ENCODE peak calls at places on chromosomes 1 and 21, in four cellular contexts. One of them, this sample, is unnamed.
A peak's percentile ranks its signal among the peaks of the same experiment; 100 is the strongest.

GRCh38 chr1:82185084-82185483 is 384.4 kb downstream of the ADGRL2 start:
- DNase-seq in GM23248: no peak
- DNase-seq in upper lobe of right lung: no peak
- DNase-seq in stomach: no peak
- DNase-seq in this sample: no peak

GRCh38 chr1:166307261-166308188 is 140.7 kb upstream of the FAM78B start:
- DNase-seq in GM23248: no peak
- DNase-seq in upper lobe of right lung: no peak
- DNase-seq in stomach: no peak
- DNase-seq in this sample: peak; percentile 50

GRCh38 chr21:39546522-39546921 is 66.2 kb upstream of the B3GALT5 start:
- DNase-seq in GM23248: no peak
- DNase-seq in upper lobe of right lung: no peak
- DNase-seq in stomach: no peak
- DNase-seq in this sample: no peak

GRCh38 chr1:91583326-91583755 is 82.7 kb downstream of the CDC7 start:
- DNase-seq in GM23248: peak; percentile 86
- DNase-seq in upper lobe of right lung: no peak
- DNase-seq in stomach: no peak
- DNase-seq in this sample: no peak

GRCh38 chr1:205547932-205548827 is 43.7 kb downstream of the CDK18 start:
- DNase-seq in GM23248: peak; percentile 20
- DNase-seq in upper lobe of right lung: no peak
- DNase-seq in stomach: peak; percentile 21
- DNase-seq in this sample: no peak

GRCh38 chr1:89310976-89311375 is 38.3 kb upstream of the GBP5 start:
- DNase-seq in GM23248: no peak
- DNase-seq in upper lobe of right lung: no peak
- DNase-seq in stomach: no peak
- DNase-seq in this sample: no peak

GRCh38 chr1:23108918-23109533 is 59.6 kb downstream of the LUZP1 start:
- DNase-seq in GM23248: no peak
- DNase-seq in upper lobe of right lung: no peak
- DNase-seq in stomach: no peak
- DNase-seq in this sample: no peak

GRCh38 chr21:37917612-37918011 is 1.4 kb upstream of the KCNJ6 start:
- DNase-seq in GM23248: peak; percentile 65
- DNase-seq in upper lobe of right lung: no peak
- DNase-seq in stomach: no peak
- DNase-seq in this sample: no peak

GRCh38 chr1:93296555-93297154 is 49.1 kb upstream of the DR1 start:
- DNase-seq in GM23248: no peak
- DNase-seq in upper lobe of right lung: no peak
- DNase-seq in stomach: no peak
- DNase-seq in this sample: no peak

GRCh38 chr1:119659628-119660027 is 11.6 kb upstream of the ZNF697 start:
- DNase-seq in GM23248: no peak
- DNase-seq in upper lobe of right lung: no peak
- DNase-seq in stomach: no peak
- DNase-seq in this sample: peak; percentile 34

GRCh38 chr1:84181350-84182005 is 37.4 kb downstream of the PRKACB start:
- DNase-seq in GM23248: no peak
- DNase-seq in upper lobe of right lung: no peak
- DNase-seq in stomach: no peak
- DNase-seq in this sample: no peak

GRCh38 chr1:183589384-183589783 is 875 bp downstream of the NCF2 start:
- DNase-seq in GM23248: no peak
- DNase-seq in upper lobe of right lung: no peak
- DNase-seq in stomach: no peak
- DNase-seq in this sample: no peak

GRCh38 chr1:166087734-166088571 is 78.8 kb downstream of the FAM78B start:
- DNase-seq in GM23248: no peak
- DNase-seq in upper lobe of right lung: no peak
- DNase-seq in stomach: no peak
- DNase-seq in this sample: no peak

GRCh38 chr1:10514490-10515235 is 39.9 kb downstream of the PEX14 start:
- DNase-seq in GM23248: peak; percentile 63
- DNase-seq in upper lobe of right lung: no peak
- DNase-seq in stomach: no peak
- DNase-seq in this sample: no peak

GRCh38 chr1:115450641-115451040 is 112.6 kb upstream of the NGF start:
- DNase-seq in GM23248: no peak
- DNase-seq in upper lobe of right lung: no peak
- DNase-seq in stomach: no peak
- DNase-seq in this sample: no peak

GRCh38 chr1:37474697-37475379 is 458 bp downstream of the ZC3H12A start:
- DNase-seq in GM23248: peak; percentile 75
- DNase-seq in upper lobe of right lung: peak; percentile 76
- DNase-seq in stomach: peak; percentile 35
- DNase-seq in this sample: no peak

GRCh38 chr1:235049217-235049616 is 79.4 kb downstream of the TOMM20 start:
- DNase-seq in GM23248: no peak
- DNase-seq in upper lobe of right lung: peak; percentile 33
- DNase-seq in stomach: no peak
- DNase-seq in this sample: no peak

GRCh38 chr1:51170342-51170741 is 65.7 kb upstream of the RNF11 start:
- DNase-seq in GM23248: peak; percentile 51
- DNase-seq in upper lobe of right lung: no peak
- DNase-seq in stomach: no peak
- DNase-seq in this sample: no peak

GRCh38 chr1:37858931-37859506 is 373 bp downstream of the MTF1 start:
- DNase-seq in GM23248: peak; percentile 73
- DNase-seq in upper lobe of right lung: no peak
- DNase-seq in stomach: no peak
- DNase-seq in this sample: no peak

GRCh38 chr1:4599521-4599920 is 54.9 kb upstream of the AJAP1 start:
- DNase-seq in GM23248: no peak
- DNase-seq in upper lobe of right lung: no peak
- DNase-seq in stomach: peak; percentile 22
- DNase-seq in this sample: no peak

GRCh38 chr1:176938375-176938774 is 226.1 kb downstream of the ASTN1 start:
- DNase-seq in GM23248: no peak
- DNase-seq in upper lobe of right lung: no peak
- DNase-seq in stomach: no peak
- DNase-seq in this sample: no peak

GRCh38 chr1:116674761-116675160 is 7.2 kb upstream of the IGSF3 start:
- DNase-seq in GM23248: peak; percentile 56
- DNase-seq in upper lobe of right lung: no peak
- DNase-seq in stomach: no peak
- DNase-seq in this sample: no peak

GRCh38 chr1:15691434-15692032 is 7.4 kb downstream of the PLEKHM2 start:
- DNase-seq in GM23248: peak; percentile 50
- DNase-seq in upper lobe of right lung: no peak
- DNase-seq in stomach: no peak
- DNase-seq in this sample: peak; percentile 46

GRCh38 chr1:57637155-57637554 is 213.3 kb upstream of the DAB1 start:
- DNase-seq in GM23248: peak; percentile 79
- DNase-seq in upper lobe of right lung: no peak
- DNase-seq in stomach: no peak
- DNase-seq in this sample: no peak

GRCh38 chr1:22702671-22703070 is 8.0 kb upstream of the EPHB2 start:
- DNase-seq in GM23248: no peak
- DNase-seq in upper lobe of right lung: no peak
- DNase-seq in stomach: peak; percentile 43
- DNase-seq in this sample: no peak

GRCh38 chr1:61504840-61505239 is 220.1 kb downstream of the TM2D1 start:
- DNase-seq in GM23248: peak; percentile 56
- DNase-seq in upper lobe of right lung: no peak
- DNase-seq in stomach: no peak
- DNase-seq in this sample: no peak

GRCh38 chr1:218525451-218526197 is 180.5 kb downstream of the TGFB2 start:
- DNase-seq in GM23248: no peak
- DNase-seq in upper lobe of right lung: no peak
- DNase-seq in stomach: no peak
- DNase-seq in this sample: no peak

GRCh38 chr1:109263597-109264378 is 14.4 kb downstream of the CELSR2 start:
- DNase-seq in GM23248: peak; percentile 86
- DNase-seq in upper lobe of right lung: peak; percentile 97
- DNase-seq in stomach: peak; percentile 96
- DNase-seq in this sample: peak; percentile 85

GRCh38 chr1:25821630-25822091 is 1.9 kb downstream of the MTFR1L start:
- DNase-seq in GM23248: peak; percentile 70
- DNase-seq in upper lobe of right lung: peak; percentile 58
- DNase-seq in stomach: no peak
- DNase-seq in this sample: no peak

GRCh38 chr1:245516178-245516829 is 361.5 kb downstream of the KIF26B start:
- DNase-seq in GM23248: no peak
- DNase-seq in upper lobe of right lung: no peak
- DNase-seq in stomach: no peak
- DNase-seq in this sample: no peak

GRCh38 chr1:212030936-212031528 is 4.3 kb downstream of the INTS7 start:
- DNase-seq in GM23248: peak; percentile 90
- DNase-seq in upper lobe of right lung: no peak
- DNase-seq in stomach: no peak
- DNase-seq in this sample: no peak

GRCh38 chr1:186474208-186474607 is 13.3 kb upstream of the PDC start:
- DNase-seq in GM23248: no peak
- DNase-seq in upper lobe of right lung: no peak
- DNase-seq in stomach: no peak
- DNase-seq in this sample: no peak

GRCh38 chr1:186760426-186760825 is 68.3 kb upstream of the PLA2G4A start:
- DNase-seq in GM23248: no peak
- DNase-seq in upper lobe of right lung: no peak
- DNase-seq in stomach: no peak
- DNase-seq in this sample: no peak

GRCh38 chr1:95138223-95138622 is 21.1 kb downstream of the TLCD4 start:
- DNase-seq in GM23248: no peak
- DNase-seq in upper lobe of right lung: no peak
- DNase-seq in stomach: no peak
- DNase-seq in this sample: no peak

GRCh38 chr1:66405046-66405445 is 128.9 kb upstream of the SGIP1 start:
- DNase-seq in GM23248: no peak
- DNase-seq in upper lobe of right lung: no peak
- DNase-seq in stomach: no peak
- DNase-seq in this sample: no peak

GRCh38 chr21:46557919-46558392 is 46.9 kb downstream of the S100B start:
- DNase-seq in GM23248: no peak
- DNase-seq in upper lobe of right lung: no peak
- DNase-seq in stomach: peak; percentile 16
- DNase-seq in this sample: no peak

GRCh38 chr1:15295676-15296075 is 48.7 kb downstream of the FHAD1 start:
- DNase-seq in GM23248: peak; percentile 46
- DNase-seq in upper lobe of right lung: no peak
- DNase-seq in stomach: no peak
- DNase-seq in this sample: no peak

GRCh38 chr1:8411803-8412182 is 93.9 kb downstream of the SLC45A1 start:
- DNase-seq in GM23248: no peak
- DNase-seq in upper lobe of right lung: no peak
- DNase-seq in stomach: no peak
- DNase-seq in this sample: no peak
- H3K4me1 ChIP-seq in GM23248: peaks cover 61% of the 10 kb centered on the region
- H3K4me1 ChIP-seq in upper lobe of right lung: peaks cover 76% of the 10 kb centered on the region
- H3K4me1 ChIP-seq in stomach: peaks cover 100% of the 10 kb centered on the region
- H3K4me1 ChIP-seq in this sample: peaks cover 99% of the 10 kb centered on the region

GRCh38 chr1:113783254-113784103 is 24.2 kb upstream of the PHTF1 start:
- DNase-seq in GM23248: peak; percentile 63
- DNase-seq in upper lobe of right lung: no peak
- DNase-seq in stomach: no peak
- DNase-seq in this sample: no peak

GRCh38 chr1:113782451-113782850 is 23.2 kb upstream of the PHTF1 start:
- DNase-seq in GM23248: no peak
- DNase-seq in upper lobe of right lung: no peak
- DNase-seq in stomach: no peak
- DNase-seq in this sample: no peak

GRCh38 chr1:113780363-113781146 is 21.3 kb upstream of the PHTF1 start:
- DNase-seq in GM23248: no peak
- DNase-seq in upper lobe of right lung: no peak
- DNase-seq in stomach: no peak
- DNase-seq in this sample: no peak

GRCh38 chr1:113784104-113784779 is 25.0 kb upstream of the PHTF1 start:
- DNase-seq in GM23248: no peak
- DNase-seq in upper lobe of right lung: no peak
- DNase-seq in stomach: no peak
- DNase-seq in this sample: no peak

GRCh38 chr1:113779542-113779941 is 20.3 kb upstream of the PHTF1 start:
- DNase-seq in GM23248: no peak
- DNase-seq in upper lobe of right lung: no peak
- DNase-seq in stomach: no peak
- DNase-seq in this sample: no peak
- H3K4me1 ChIP-seq in GM23248: peaks cover 35% of the 10 kb centered on the region
- H3K4me1 ChIP-seq in upper lobe of right lung: peaks cover 42% of the 10 kb centered on the region
- H3K4me1 ChIP-seq in stomach: peaks cover 54% of the 10 kb centered on the region
- H3K4me1 ChIP-seq in this sample: peaks cover 51% of the 10 kb centered on the region

DNA sequence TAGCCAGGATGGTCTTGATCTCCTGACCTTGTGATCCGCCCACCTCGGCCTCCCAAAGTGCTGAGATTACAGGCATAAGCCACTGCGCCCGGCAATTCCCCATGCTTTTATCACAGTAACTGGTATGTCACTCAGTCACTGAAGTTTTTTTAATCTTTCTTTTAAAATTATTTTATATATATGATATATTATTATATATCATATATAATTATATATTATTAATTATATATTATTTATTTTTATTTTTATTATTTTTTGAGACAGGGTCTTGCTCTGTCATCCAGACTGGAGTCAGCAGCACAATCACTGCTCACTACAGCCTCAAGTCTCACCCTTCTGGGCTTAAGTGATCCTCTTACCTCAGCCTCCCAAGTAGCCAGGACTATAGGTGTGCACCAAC is 18.3 kb downstream of the RC3H1 start:
- DNase-seq in GM23248: no peak
- DNase-seq in upper lobe of right lung: no peak
- DNase-seq in stomach: no peak
- DNase-seq in this sample: no peak
- H3K4me1 ChIP-seq in GM23248: peaks cover 26% of the 10 kb centered on the region
- H3K4me1 ChIP-seq in upper lobe of right lung: no peaks in the 10 kb centered on the region
- H3K4me1 ChIP-seq in stomach: peaks cover 90% of the 10 kb centered on the region
- H3K4me1 ChIP-seq in this sample: peaks cover 72% of the 10 kb centered on the region

GRCh38 chr1:203039609-203040517 is 13.6 kb downstream of the PPFIA4 start:
- DNase-seq in GM23248: peak; percentile 28
- DNase-seq in upper lobe of right lung: no peak
- DNase-seq in stomach: no peak
- DNase-seq in this sample: no peak

GRCh38 chr1:203040518-203041275 is 14.4 kb downstream of the PPFIA4 start:
- DNase-seq in GM23248: no peak
- DNase-seq in upper lobe of right lung: no peak
- DNase-seq in stomach: no peak
- DNase-seq in this sample: no peak

GRCh38 chr1:203043830-203044545 is 17.7 kb downstream of the PPFIA4 start:
- DNase-seq in GM23248: no peak
- DNase-seq in upper lobe of right lung: no peak
- DNase-seq in stomach: no peak
- DNase-seq in this sample: no peak

GRCh38 chr1:203038891-203039608 is 12.8 kb downstream of the PPFIA4 start:
- DNase-seq in GM23248: peak; percentile 82
- DNase-seq in upper lobe of right lung: peak; percentile 82
- DNase-seq in stomach: peak; percentile 77
- DNase-seq in this sample: peak; percentile 73

GRCh38 chr1:203041351-203041932 is 15.2 kb downstream of the PPFIA4 start:
- DNase-seq in GM23248: no peak
- DNase-seq in upper lobe of right lung: no peak
- DNase-seq in stomach: no peak
- DNase-seq in this sample: no peak
- H3K4me1 ChIP-seq in GM23248: peaks cover 42% of the 10 kb centered on the region
- H3K4me1 ChIP-seq in upper lobe of right lung: peaks cover 3% of the 10 kb centered on the region
- H3K4me1 ChIP-seq in stomach: peaks cover 21% of the 10 kb centered on the region
- H3K4me1 ChIP-seq in this sample: peaks cover 50% of the 10 kb centered on the region

GRCh38 chr1:19199393-19200280 is 10.4 kb downstream of the UBR4 start:
- DNase-seq in GM23248: no peak
- DNase-seq in upper lobe of right lung: no peak
- DNase-seq in stomach: no peak
- DNase-seq in this sample: no peak
- H3K4me1 ChIP-seq in GM23248: peaks cover 25% of the 10 kb centered on the region
- H3K4me1 ChIP-seq in upper lobe of right lung: peaks cover 25% of the 10 kb centered on the region
- H3K4me1 ChIP-seq in stomach: peaks cover 56% of the 10 kb centered on the region
- H3K4me1 ChIP-seq in this sample: peaks cover 88% of the 10 kb centered on the region

This sample was measured in heart right ventricle.